ENCODE peak calls at places on chromosomes 4 and X, in four cellular contexts. O is GM23338, D is HCT116, W is GM12878. J is an unnamed sample.

GRCh38 chr4:87309625-87310024 is 13.1 kb downstream of the HSD17B13 start:
- ATAC-seq in W (no peak), D (no peak), O (no peak), J (no peak)

GRCh38 chr4:142372570-142373300 is 473.4 kb downstream of the INPP4B start:
- ATAC-seq in D (no peak), O (no peak), W (peak; percentile 6), J (no peak)

GRCh38 chrX:41350150-41350975 is 16.4 kb downstream of the DDX3X start:
- ATAC-seq in W (peak; percentile 44), O (peak; percentile 23), D (peak; percentile 24), J (peak; percentile 25)

GRCh38 chr4:37243061-37243460 is 1.5 kb upstream of the NWD2 start:
- ATAC-seq in D (peak; percentile 34), W (peak; percentile 26), O (peak; percentile 48), J (no peak)

GRCh38 chrX:39874202-39874816 is 223.4 kb downstream of the BCOR start:
- ATAC-seq in O (no peak), W (peak; percentile 92), D (no peak), J (no peak)

GRCh38 chr4:926538-926937 is 5.6 kb downstream of the GAK start:
- ATAC-seq in D (peak; percentile 38), W (no peak), O (peak; percentile 82), J (no peak)

GRCh38 chr4:184792950-184793555 is 32.7 kb downstream of the ACSL1 start:
- ATAC-seq in W (peak; percentile 33), D (peak; percentile 86), O (peak; percentile 31), J (peak; percentile 68)

GRCh38 chr4:185204238-185204910 is 574 bp upstream of the CFAP97 start:
- ATAC-seq in W (no peak), O (no peak), D (no peak), J (no peak)

GRCh38 chr4:4247711-4248035 is 350 bp downstream of the TMEM128 start:
- ATAC-seq in D (peak; percentile 19), O (no peak), W (peak; percentile 14), J (peak; percentile 32)

GRCh38 chr4:19540859-19541258 is 710.8 kb upstream of the SLIT2 start:
- ATAC-seq in O (no peak), W (no peak), D (no peak), J (no peak)

GRCh38 chr4:74125072-74125471 is 26.1 kb upstream of the CXCL2 start:
- ATAC-seq in O (no peak), D (no peak), W (no peak), J (no peak)

GRCh38 chr4:16544251-16544721 is 318.0 kb upstream of the TAPT1 start:
- ATAC-seq in D (no peak), O (no peak), W (no peak), J (peak; percentile 92)

GRCh38 chrX:130878350-130879341 is 24.4 kb downstream of the ENOX2 start:
- ATAC-seq in D (peak; percentile 49), O (no peak), W (no peak), J (no peak)

GRCh38 chr4:22434895-22435294 is 81.0 kb downstream of the ADGRA3 start:
- ATAC-seq in D (peak; percentile 88), W (peak; percentile 91), O (peak; percentile 99), J (peak; percentile 36)

GRCh38 chr4:168930413-168931196 is 79.5 kb downstream of the CBR4 start:
- ATAC-seq in W (no peak), O (no peak), D (peak; percentile 33), J (peak; percentile 38)

GRCh38 chrX:124239911-124240310 is 92.5 kb upstream of the TEX13D start:
- ATAC-seq in W (peak; percentile 92), D (no peak), O (no peak), J (no peak)

DNA sequence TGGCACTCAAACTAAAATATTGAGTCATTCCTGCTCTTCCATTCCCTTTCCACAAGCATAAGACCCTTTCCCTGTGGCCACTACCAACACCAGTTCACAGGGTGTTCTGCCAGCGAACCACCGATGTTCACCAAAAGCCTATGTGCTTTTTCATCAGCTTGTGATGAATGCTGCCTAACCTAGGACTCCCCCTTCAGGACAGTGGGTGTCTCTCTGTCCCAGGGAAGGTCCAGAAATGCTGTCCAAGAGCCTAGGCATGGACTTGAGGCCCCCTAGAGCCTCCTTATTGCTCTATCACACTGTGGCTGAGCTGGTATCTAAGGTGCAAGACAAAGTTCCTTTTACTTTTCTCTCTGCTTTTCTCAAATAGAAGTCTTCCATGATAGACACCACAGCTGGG is 1015.6 kb downstream of the PCDH19 start:
- ATAC-seq in D (no peak), W (no peak), O (peak; percentile 63), J (no peak)
- TF ChIP-seq CTCF in D (no peak), W (peak; percentile 4), O (peak; percentile 54), J (no peak)

GRCh38 chr4:56386091-56386490 is 1.2 kb downstream of the AASDH start:
- ATAC-seq in O (no peak), D (no peak), W (no peak), J (no peak)

GRCh38 chr4:56387023-56388001 is at the start of gene AASDH:
- ATAC-seq in W (peak; percentile 96), O (peak; percentile 92), D (peak; percentile 92), J (peak; percentile 97)

GRCh38 chr4:56391270-56391669 is 4.0 kb upstream of the AASDH start:
- ATAC-seq in W (no peak), O (no peak), D (no peak), J (no peak)

GRCh38 chr4:56389558-56389957 is 2.3 kb upstream of the AASDH start:
- ATAC-seq in O (no peak), W (no peak), D (no peak), J (no peak)

GRCh38 chr4:56388311-56388710 is 1.0 kb upstream of the AASDH start:
- ATAC-seq in W (no peak), D (no peak), O (no peak), J (no peak)
- TF ChIP-seq POLR2AphosphoS5 in W (no peak), D (no peak), O (no peak), J (no peak)

GRCh38 chr4:7652451-7652871 is 217.7 kb upstream of the PSAPL1 start:
- ATAC-seq in W (no peak), D (no peak), O (no peak), J (no peak)
- H3K4me1 ChIP-seq in W (no peaks in the 10 kb centered on the region), D (no peaks in the 10 kb centered on the region), O (peaks cover 4% of the 10 kb centered on the region), J (peaks cover 25% of the 10 kb centered on the region)

DNA sequence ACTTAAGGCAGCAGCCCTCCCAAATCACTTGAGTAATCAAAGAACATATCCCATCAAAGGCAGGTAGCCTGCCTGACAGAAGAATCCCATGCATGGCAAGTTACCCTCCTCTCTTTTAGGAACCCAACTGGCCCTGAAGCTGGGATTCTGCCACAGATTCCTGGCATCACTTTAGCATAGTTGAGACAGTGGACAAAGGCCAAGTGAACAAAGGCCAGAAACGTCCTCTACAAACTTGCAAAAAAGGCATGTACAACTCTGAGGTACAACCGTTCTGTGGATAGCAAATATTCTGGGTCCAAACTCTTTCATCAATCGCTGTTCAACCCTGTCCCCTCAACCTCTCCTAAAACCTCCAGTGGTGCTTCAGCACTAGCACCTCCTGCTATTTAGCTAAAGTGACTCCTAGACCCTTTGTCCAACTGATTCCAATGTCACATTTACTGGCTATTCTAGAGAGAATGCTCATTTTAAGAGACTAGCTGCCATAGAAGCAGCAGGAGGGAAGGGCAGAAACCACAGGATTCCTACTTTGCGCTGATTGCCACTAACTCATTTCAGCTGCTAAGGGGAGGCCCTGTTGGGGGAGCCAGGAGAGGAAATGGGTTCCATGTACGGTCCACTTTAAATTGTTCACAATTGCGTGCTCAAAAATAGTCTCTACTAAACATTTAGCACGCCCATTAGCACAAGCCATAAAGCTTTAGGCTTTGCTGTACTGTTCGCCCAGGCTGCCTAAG is 105.9 kb downstream of the SHROOM4 start:
- ATAC-seq in W (no peak), O (no peak), D (no peak), J (no peak)
- TF ChIP-seq CTCF in W (no peak), O (no peak), D (no peak), J (no peak)

GRCh38 chr4:140149851-140150635 is 3.9 kb downstream of the MAML3 start:
- ATAC-seq in D (peak; percentile 37), O (peak; percentile 13), W (peak; percentile 11), J (no peak)

GRCh38 chr4:140150886-140151699 is 2.9 kb downstream of the MAML3 start:
- ATAC-seq in O (peak; percentile 27), D (peak; percentile 62), W (peak; percentile 50), J (peak; percentile 79)

GRCh38 chr4:140151700-140152014 is 2.3 kb downstream of the MAML3 start:
- ATAC-seq in O (peak; percentile 58), D (peak; percentile 62), W (peak; percentile 8), J (peak; percentile 35)

GRCh38 chr4:140152015-140152703 is 1.8 kb downstream of the MAML3 start:
- ATAC-seq in W (peak; percentile 14), D (peak; percentile 52), O (peak; percentile 58), J (peak; percentile 30)

GRCh38 chr4:140150636-140150885 is 3.4 kb downstream of the MAML3 start:
- ATAC-seq in O (no peak), D (peak; percentile 42), W (no peak), J (no peak)
- TF ChIP-seq POLR2AphosphoS5 in O (no peak), D (no peak), W (no peak), J (no peak)

J was measured in gastroesophageal sphincter.